ENCODE peak calls at places on chromosomes 2 and 18, in four cellular contexts. S, Y, O and J are unnamed samples.

GRCh38 chr2:9585486-9585885 is 29.9 kb upstream of the ADAM17 start:
- DNase-seq in S (no peak), Y (no peak), O (no peak), J (no peak)

GRCh38 chr18:74434466-74434865 is 22.6 kb downstream of the DIPK1C start:
- DNase-seq in O (no peak), S (no peak), Y (no peak), J (no peak)

GRCh38 chr2:29238497-29238896 is 123.3 kb downstream of the CLIP4 start:
- DNase-seq in Y (no peak), S (no peak), O (peak; percentile 29), J (no peak)

GRCh38 chr2:41129988-41130387 is 678.1 kb upstream of the SLC8A1 start:
- DNase-seq in S (no peak), O (no peak), Y (no peak), J (no peak)

GRCh38 chr2:53460347-53460746 is 307.3 kb upstream of the CHAC2 start:
- DNase-seq in S (peak; percentile 16), Y (peak; percentile 70), O (no peak), J (no peak)

GRCh38 chr18:41266214-41266613 is 688.8 kb upstream of the PIK3C3 start:
- DNase-seq in O (no peak), Y (no peak), S (no peak), J (no peak)

GRCh38 chr18:26309283-26309682 is 83.0 kb downstream of the TAF4B start:
- DNase-seq in O (no peak), S (no peak), Y (no peak), J (no peak)

GRCh38 chr18:62425465-62426190 is 97.2 kb upstream of the ZCCHC2 start:
- DNase-seq in S (peak; percentile 44), O (peak; percentile 86), Y (peak; percentile 77), J (peak; percentile 94)

GRCh38 chr2:140502951-140503630 is 1627.7 kb downstream of the LRP1B start:
- DNase-seq in S (no peak), Y (no peak), O (no peak), J (no peak)

GRCh38 chr2:192004188-192004963 is 157.5 kb upstream of the CAVIN2 start:
- DNase-seq in O (no peak), Y (no peak), S (no peak), J (no peak)

GRCh38 chr2:38947241-38948239 is 57.9 kb downstream of the ARHGEF33 start:
- DNase-seq in O (peak; percentile 87), S (peak; percentile 46), Y (peak; percentile 70), J (peak; percentile 68)

GRCh38 chr2:204483497-204484164 is 61.6 kb upstream of the PARD3B start:
- DNase-seq in O (no peak), S (no peak), Y (no peak), J (no peak)

GRCh38 chr18:13245481-13246000 is 27.0 kb downstream of the LDLRAD4 start:
- DNase-seq in O (peak; percentile 42), Y (peak; percentile 25), S (no peak), J (no peak)

GRCh38 chr2:215749092-215749957 is 264.0 kb downstream of the MREG start:
- DNase-seq in O (peak; percentile 69), S (peak; percentile 67), Y (peak; percentile 49), J (peak; percentile 93)

GRCh38 chr2:70930371-70931329 is 5.0 kb upstream of the ATP6V1B1 start:
- DNase-seq in Y (no peak), S (no peak), O (peak; percentile 9), J (peak; percentile 30)

GRCh38 chr2:15748736-15749323 is 157.2 kb downstream of the DDX1 start:
- DNase-seq in Y (peak; percentile 20), S (no peak), O (peak; percentile 48), J (no peak)
- TF ChIP-seq CTCF in Y (no peak), S (peak; percentile 47), O (no peak), J (peak; percentile 33)

GRCh38 chr18:61340148-61340547 is 6.9 kb downstream of the CDH20 start:
- DNase-seq in S (no peak), O (no peak), Y (no peak), J (no peak)

GRCh38 chr18:61335737-61336555 is 2.7 kb downstream of the CDH20 start:
- DNase-seq in O (no peak), Y (no peak), S (no peak), J (no peak)

GRCh38 chr18:61336766-61337165 is 3.5 kb downstream of the CDH20 start:
- DNase-seq in Y (no peak), O (no peak), S (no peak), J (no peak)

GRCh38 chr18:61334951-61335736 is 1.9 kb downstream of the CDH20 start:
- DNase-seq in S (no peak), O (no peak), Y (no peak), J (no peak)

DNA sequence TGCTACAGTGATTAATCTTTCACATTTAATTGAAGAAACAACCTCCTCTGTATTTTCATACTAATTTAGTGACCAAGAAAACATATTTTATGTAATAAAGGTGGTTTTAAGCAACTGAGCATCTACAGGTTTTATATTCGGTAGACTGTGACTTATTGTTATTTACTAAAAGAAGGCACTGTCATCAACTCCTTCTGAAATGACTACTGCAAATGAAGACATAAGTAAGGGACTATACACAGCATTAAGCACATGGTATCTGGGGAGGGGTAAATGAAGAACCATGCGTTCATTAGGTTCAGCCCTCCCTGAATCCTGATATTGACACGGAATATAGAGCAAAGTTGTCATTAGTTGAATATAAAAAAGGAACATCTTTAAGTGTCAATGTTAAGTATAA is 4.3 kb downstream of the CDH20 start:
- DNase-seq in Y (no peak), O (no peak), S (no peak), J (no peak)
- H3K27ac ChIP-seq in Y (no peak overlapping the region), O (no peak overlapping the region), S (no peak overlapping the region), J (no peak overlapping the region)

GRCh38 chr2:202165945-202166344 is 72.5 kb downstream of the SUMO1 start:
- DNase-seq in Y (no peak), O (no peak), S (no peak), J (no peak)

GRCh38 chr2:202169131-202169530 is 69.3 kb downstream of the SUMO1 start:
- DNase-seq in O (no peak), Y (no peak), S (no peak), J (no peak)

GRCh38 chr2:202172439-202173191 is 65.8 kb downstream of the SUMO1 start:
- DNase-seq in S (no peak), Y (no peak), O (no peak), J (no peak)

GRCh38 chr2:202169826-202170424 is 68.5 kb downstream of the SUMO1 start:
- DNase-seq in S (no peak), Y (no peak), O (no peak), J (no peak)

GRCh38 chr2:202171246-202171833 is 67.1 kb downstream of the SUMO1 start:
- DNase-seq in O (no peak), S (no peak), Y (no peak), J (no peak)
- TF ChIP-seq CTCF in O (no peak), S (no peak), Y (no peak), J (no peak)

GRCh38 chr18:35459997-35460396 is 37.8 kb downstream of the INO80C start:
- DNase-seq in Y (no peak), O (no peak), S (no peak), J (no peak)
- H3K27ac ChIP-seq in Y (no peak overlapping the region), O (no peak overlapping the region), S (peak overlapping the region; percentile 82), J (peak overlapping the region; percentile 65)

GRCh38 chr2:121902616-121903015 is 147.2 kb downstream of the TSN start:
- DNase-seq in S (no peak), Y (no peak), O (no peak), J (no peak)

GRCh38 chr2:121904656-121905055 is 149.2 kb downstream of the TSN start:
- DNase-seq in Y (no peak), O (no peak), S (no peak), J (no peak)

GRCh38 chr2:121903037-121903689 is 147.7 kb downstream of the TSN start:
- DNase-seq in O (peak; percentile 71), Y (peak; percentile 67), S (peak; percentile 42), J (peak; percentile 68)

GRCh38 chr2:121900391-121900790 is 144.9 kb downstream of the TSN start:
- DNase-seq in S (no peak), O (no peak), Y (no peak), J (no peak)

DNA sequence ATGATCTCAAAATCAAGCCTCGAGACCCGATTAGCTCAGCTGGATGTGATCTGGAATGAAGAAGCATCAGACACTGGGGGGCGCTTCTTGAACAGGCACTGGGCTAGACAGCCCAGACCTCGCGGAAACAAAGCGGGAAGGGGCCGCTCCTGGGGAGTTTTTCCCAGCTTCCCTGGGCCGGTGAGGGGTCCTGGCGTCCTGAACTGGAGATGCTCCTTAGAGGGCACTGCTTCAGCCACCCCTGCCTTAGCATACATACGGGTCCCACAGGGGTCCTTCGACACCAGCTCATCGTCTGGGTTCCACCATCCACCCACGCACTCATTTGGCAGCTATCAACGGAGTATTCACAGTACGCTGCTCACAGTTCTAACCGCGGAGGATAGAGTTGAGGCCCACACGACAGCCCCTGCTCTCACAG is 146.7 kb downstream of the TSN start:
- DNase-seq in O (no peak), S (peak; percentile 30), Y (no peak), J (peak; percentile 60)
- TF ChIP-seq CTCF in O (no peak), S (peak; percentile 22), Y (no peak), J (peak; percentile 24)

DNA sequence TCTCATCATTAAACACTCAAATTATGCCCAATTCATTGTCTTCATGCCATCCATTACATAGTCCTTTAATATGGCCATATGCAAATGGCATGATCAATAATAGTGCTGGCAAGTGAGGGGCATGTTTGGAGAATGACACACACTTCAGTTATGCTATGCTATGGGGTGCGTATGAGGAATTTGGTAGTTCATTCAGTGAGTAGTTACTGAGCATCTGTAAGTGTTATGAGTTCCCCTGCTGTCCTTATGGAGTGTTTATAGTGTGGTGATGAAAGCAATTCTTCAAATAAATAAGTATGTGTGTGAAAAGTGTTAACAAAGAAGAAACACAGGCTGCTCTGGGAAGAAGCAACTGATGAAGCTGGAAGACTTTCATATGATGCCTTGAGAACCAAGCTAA is 383.7 kb upstream of the SLC14A2 start:
- DNase-seq in S (no peak), Y (no peak), O (no peak), J (no peak)
- H3K27ac ChIP-seq in S (no peak overlapping the region), Y (no peak overlapping the region), O (no peak overlapping the region), J (no peak overlapping the region)

DNA sequence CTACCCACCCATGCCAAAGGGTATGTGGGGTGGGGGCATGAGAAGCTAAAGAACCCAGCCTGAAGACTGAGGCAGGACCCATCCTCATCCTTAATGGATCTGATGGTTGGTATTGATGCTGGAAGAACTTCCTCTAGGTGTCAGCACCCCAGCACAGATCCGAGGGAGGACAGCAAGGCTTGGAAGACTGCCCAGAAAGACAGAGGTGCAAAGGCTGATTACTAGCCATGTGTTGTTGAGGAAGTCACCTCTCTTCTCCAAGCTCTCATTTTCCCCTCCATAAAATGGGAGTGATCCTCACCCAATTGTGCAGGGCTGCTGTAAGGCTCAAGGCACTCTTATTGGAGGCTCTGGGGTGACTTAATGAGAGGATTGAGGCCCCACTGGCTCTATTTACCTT is 256.5 kb downstream of the CELF4 start:
- DNase-seq in O (no peak), S (no peak), Y (no peak), J (no peak)
- TF ChIP-seq CTCF in O (no peak), S (no peak), Y (no peak), J (no peak)

GRCh38 chr2:231199219-231199618 is 788 bp downstream of the ARMC9 start:
- DNase-seq in S (no peak), O (no peak), Y (no peak), J (no peak)
- H3K27ac ChIP-seq in S (peak overlapping the region; percentile 63), O (no peak overlapping the region), Y (peak overlapping the region; percentile 79), J (no peak overlapping the region)